ENCODE peak calls at places on chromosomes 3 and 15, in five cellular contexts. K is cardiac muscle cell, M is PC-9, W is upper lobe of left lung, P is upper lobe of right lung. L is an unnamed sample.

GRCh38 chr3:14775574-14775973 is 43.2 kb upstream of the FGD5 start:
- DNase-seq in K (no peak), M (no peak), W (no peak), P (no peak), L (no peak)

GRCh38 chr3:179967622-179968021 is 69.1 kb downstream of the PEX5L start:
- DNase-seq in K (no peak), M (no peak), W (no peak), P (no peak), L (no peak)

GRCh38 chr15:29613951-29614382 is 208.3 kb downstream of the TJP1 start:
- DNase-seq in K (no peak), M (peak), W (no peak), P (no peak), L (no peak)

GRCh38 chr15:85029221-85029620 is 47.6 kb downstream of the PDE8A start:
- DNase-seq in K (no peak), M (no peak), W (no peak), P (no peak), L (no peak)

GRCh38 chr3:57012847-57013246 is 47.6 kb upstream of the SPATA12 start:
- DNase-seq in K (no peak), M (no peak), W (no peak), P (no peak), L (no peak)

GRCh38 chr3:168864107-168865021 is 768.6 kb upstream of the GOLIM4 start:
- DNase-seq in K (no peak), M (no peak), W (no peak), P (no peak), L (no peak)

GRCh38 chr3:71978150-71978721 is 193.3 kb upstream of the PROK2 start:
- DNase-seq in K (no peak), M (no peak), W (no peak), P (no peak), L (no peak)

GRCh38 chr3:183572935-183573334 is 17.4 kb upstream of the KLHL6 start:
- DNase-seq in K (no peak), M (no peak), W (no peak), P (no peak), L (no peak)

GRCh38 chr3:120780977-120781376 is 38.4 kb downstream of the GTF2E1 start:
- DNase-seq in K (no peak), M (peak), W (no peak), P (no peak), L (no peak)

GRCh38 chr15:84666373-84666772 is 8.4 kb upstream of the NMB start:
- DNase-seq in K (no peak), M (no peak), W (no peak), P (no peak), L (no peak)

GRCh38 chr3:52534281-52535183 is 875 bp upstream of the NT5DC2 start:
- DNase-seq in K (no peak), M (no peak), W (peak), P (no peak), L (no peak)

GRCh38 chr3:143897558-143898305 is 49.5 kb upstream of the SLC9A9 start:
- DNase-seq in K (peak), M (no peak), W (no peak), P (no peak), L (peak)

GRCh38 chr3:189488241-189488767 is 142.9 kb upstream of the TP63 start:
- DNase-seq in K (no peak), M (no peak), W (no peak), P (no peak), L (peak)

GRCh38 chr3:72694398-72694797 is 153.8 kb downstream of the SHQ1 start:
- DNase-seq in K (no peak), M (no peak), W (no peak), P (no peak), L (no peak)

GRCh38 chr15:78265752-78266224 is 1.4 kb downstream of the DNAJA4 start:
- DNase-seq in K (peak), M (no peak), W (no peak), P (no peak), L (peak)

GRCh38 chr3:31896026-31896425 is 85.0 kb downstream of the OSBPL10 start:
- DNase-seq in K (no peak), M (no peak), W (no peak), P (no peak), L (no peak)

GRCh38 chr3:48756640-48757039 is 39.6 kb upstream of the IP6K2 start:
- DNase-seq in K (no peak), M (no peak), W (no peak), P (no peak), L (no peak)

GRCh38 chr3:46482632-46483311 is 15.0 kb upstream of the RTP3 start:
- DNase-seq in K (no peak), M (no peak), W (no peak), P (no peak), L (no peak)

GRCh38 chr3:23193835-23194234 is 9.3 kb upstream of the UBE2E2 start:
- DNase-seq in K (no peak), M (no peak), W (no peak), P (no peak), L (no peak)

GRCh38 chr15:77075528-77075927 is 4.6 kb upstream of the TSPAN3 start:
- DNase-seq in K (no peak), M (peak), W (no peak), P (no peak), L (no peak)

GRCh38 chr3:171186383-171186782 is 159.9 kb upstream of the SLC2A2 start:
- DNase-seq in K (no peak), M (no peak), W (no peak), P (no peak), L (no peak)

GRCh38 chr15:43067717-43068461 is 37.9 kb downstream of the UBR1 start:
- DNase-seq in K (peak), M (no peak), W (no peak), P (no peak), L (no peak)

GRCh38 chr3:50322386-50323091 is at the start of gene HYAL2:
- DNase-seq in K (no peak), M (no peak), W (peak), P (peak), L (no peak)

GRCh38 chr3:45872569-45872968 is 13.8 kb upstream of the CCR9 start:
- DNase-seq in K (no peak), M (no peak), W (no peak), P (no peak), L (no peak)

GRCh38 chr15:101088788-101089578 is 162.9 kb downstream of the CHSY1 start:
- DNase-seq in K (peak), M (peak), W (peak), P (peak), L (no peak)

GRCh38 chr3:56620371-56620770 is 62.7 kb downstream of the TASOR start:
- DNase-seq in K (no peak), M (no peak), W (no peak), P (no peak), L (no peak)

GRCh38 chr3:89179355-89179997 is 72.1 kb downstream of the EPHA3 start:
- DNase-seq in K (no peak), M (no peak), W (no peak), P (no peak), L (peak)

GRCh38 chr15:26712350-26712749 is 60.5 kb downstream of the GABRB3 start:
- DNase-seq in K (peak), M (no peak), W (no peak), P (no peak), L (no peak)
- H3K27ac ChIP-seq in K (no peak), M (no peak), W (no peak), P (no peak), L (no peak)

GRCh38 chr15:74843891-74844299 is 939 bp upstream of the ULK3 start:
- DNase-seq in K (no peak), M (no peak), W (no peak), P (no peak), L (no peak)
- H3K27ac ChIP-seq in K (peak), M (no peak), W (peak), P (peak), L (no peak)

DNA sequence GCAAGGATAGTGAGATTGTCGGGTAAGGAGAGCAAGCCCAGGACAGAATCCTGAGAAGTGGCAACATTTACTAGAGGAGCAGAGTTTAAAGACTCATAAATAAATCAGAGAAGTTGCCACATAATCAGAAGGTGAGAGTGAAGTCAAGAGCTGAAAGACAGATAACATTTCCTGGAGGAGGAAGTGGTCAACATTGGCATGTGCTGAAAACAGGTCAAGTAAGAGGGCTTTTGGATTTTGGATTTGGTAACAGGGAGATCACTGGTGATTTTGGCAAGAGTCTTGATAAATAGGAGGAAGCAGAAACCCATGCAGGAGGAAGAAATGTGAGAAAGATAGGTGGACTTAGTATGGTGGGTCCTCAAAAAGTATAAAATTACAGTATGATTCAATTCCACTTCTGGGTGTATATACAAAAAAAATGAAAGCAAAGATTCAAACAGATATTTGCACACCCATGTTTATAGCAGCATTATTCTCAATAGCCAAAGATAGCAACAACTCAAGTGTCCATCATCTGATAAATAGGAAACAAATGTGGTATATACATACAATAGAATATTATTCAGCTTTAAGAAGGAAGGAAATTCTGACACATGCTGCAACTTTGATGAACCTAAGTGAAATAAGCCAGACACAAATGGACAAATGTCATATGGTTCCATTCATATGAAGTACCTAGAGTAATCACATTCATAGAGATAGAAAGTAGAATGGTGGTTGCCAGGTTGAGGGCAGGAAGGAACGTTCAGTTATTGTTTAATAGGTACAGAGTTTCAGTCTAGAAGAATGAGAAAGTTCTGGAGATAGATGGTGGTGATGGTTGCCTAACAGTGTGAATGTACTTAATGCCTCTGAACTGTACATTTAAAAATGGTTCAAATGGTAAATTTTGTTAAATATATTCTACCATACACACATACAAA is 27.3 kb upstream of the MBNL1 start:
- DNase-seq in K (no peak), M (peak), W (no peak), P (no peak), L (no peak)
- H3K27ac ChIP-seq in K (no peak), M (peak), W (peak), P (peak), L (no peak)

GRCh38 chr15:52383100-52383588 is 87.5 kb upstream of the MYO5C start:
- DNase-seq in K (no peak), M (no peak), W (no peak), P (no peak), L (no peak)
- H3K27ac ChIP-seq in K (no peak), M (no peak), W (no peak), P (no peak), L (no peak)

GRCh38 chr3:81650187-81650586 is 111.3 kb downstream of the GBE1 start:
- DNase-seq in K (no peak), M (no peak), W (no peak), P (no peak), L (peak)
- H3K27ac ChIP-seq in K (no peak), M (no peak), W (no peak), P (no peak), L (no peak)

GRCh38 chr15:63079938-63080626 is 37.5 kb downstream of the TPM1 start:
- DNase-seq in K (no peak), M (no peak), W (no peak), P (no peak), L (no peak)

GRCh38 chr15:63080638-63081250 is 38.2 kb downstream of the TPM1 start:
- DNase-seq in K (no peak), M (no peak), W (no peak), P (no peak), L (no peak)

GRCh38 chr15:63083046-63083445 is 38.6 kb upstream of the LACTB start:
- DNase-seq in K (peak), M (no peak), W (no peak), P (no peak), L (no peak)

GRCh38 chr15:63083541-63083940 is 38.1 kb upstream of the LACTB start:
- DNase-seq in K (no peak), M (no peak), W (no peak), P (no peak), L (no peak)

GRCh38 chr15:63082366-63082765 is 39.3 kb upstream of the LACTB start:
- DNase-seq in K (no peak), M (no peak), W (no peak), P (no peak), L (no peak)
- H3K27ac ChIP-seq in K (no peak), M (no peak), W (peak), P (no peak), L (peak)

DNA sequence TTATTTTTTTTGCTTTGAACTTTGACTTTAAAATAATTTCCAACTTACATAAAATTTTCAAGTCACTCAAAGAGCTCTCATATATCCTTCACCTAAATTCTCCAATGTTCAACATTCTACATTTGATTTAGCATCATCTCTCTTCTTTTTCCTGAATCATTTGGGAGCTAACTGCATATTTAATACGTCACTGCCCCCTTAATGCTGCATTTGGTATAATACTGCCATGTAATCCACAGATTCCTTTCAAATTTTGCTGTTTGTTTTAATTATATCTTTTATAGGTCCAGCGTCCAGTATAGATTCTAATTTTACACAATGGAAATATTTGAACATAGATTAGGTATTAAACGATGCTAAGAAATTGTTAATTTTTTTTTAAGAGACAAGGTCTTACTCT is 2.3 kb upstream of the EIF2AK4 start:
- DNase-seq in K (no peak), M (no peak), W (no peak), P (no peak), L (no peak)
- H3K27ac ChIP-seq in K (no peak), M (no peak), W (no peak), P (no peak), L (no peak)

GRCh38 chr15:50633653-50634052 is 52.9 kb downstream of the TRPM7 start:
- DNase-seq in K (no peak), M (no peak), W (no peak), P (no peak), L (no peak)
- H3K27ac ChIP-seq in K (no peak), M (no peak), W (no peak), P (no peak), L (no peak)